ENCODE peak calls at places on chromosomes 5 and 9, in seven cellular contexts. One of them, this sample, is unnamed.

GRCh38 chr9:119289740-119290139 is 79.5 kb downstream of the BRINP1 start:
- DNase-seq in effector memory CD8-positive, alpha-beta T cell: no peak
- DNase-seq in NCI-H2081: peak
- DNase-seq in NCI-H2171 treated with DMSO at 0.1 percent for 48 hours: peak
- DNase-seq in C1 segment of cervical spinal cord: peak
- DNase-seq in GM12878: no peak
- DNase-seq in AG20443: peak
- DNase-seq in this sample: peak

GRCh38 chr5:5800801-5801761 is 378.6 kb downstream of the ICE1 start:
- DNase-seq in effector memory CD8-positive, alpha-beta T cell: no peak
- DNase-seq in GM12878: no peak
- DNase-seq in NCI-H2081: no peak
- DNase-seq in NCI-H2171 treated with DMSO at 0.1 percent for 48 hours: no peak
- DNase-seq in AG20443: no peak
- DNase-seq in C1 segment of cervical spinal cord: no peak
- DNase-seq in this sample: no peak

GRCh38 chr5:168978015-168978414 is 322.9 kb downstream of the SLIT3 start:
- DNase-seq in AG20443: peak
- DNase-seq in NCI-H2171 treated with DMSO at 0.1 percent for 48 hours: no peak
- DNase-seq in effector memory CD8-positive, alpha-beta T cell: no peak
- DNase-seq in GM12878: no peak
- DNase-seq in NCI-H2081: no peak
- DNase-seq in C1 segment of cervical spinal cord: no peak
- DNase-seq in this sample: peak

GRCh38 chr5:132497488-132497997 is 7.0 kb upstream of the IRF1 start:
- DNase-seq in effector memory CD8-positive, alpha-beta T cell: no peak
- DNase-seq in NCI-H2081: no peak
- DNase-seq in AG20443: peak
- DNase-seq in NCI-H2171 treated with DMSO at 0.1 percent for 48 hours: no peak
- DNase-seq in C1 segment of cervical spinal cord: no peak
- DNase-seq in GM12878: no peak
- DNase-seq in this sample: peak

GRCh38 chr5:80140496-80140895 is 105.3 kb downstream of the THBS4 start:
- DNase-seq in AG20443: no peak
- DNase-seq in NCI-H2081: no peak
- DNase-seq in NCI-H2171 treated with DMSO at 0.1 percent for 48 hours: no peak
- DNase-seq in C1 segment of cervical spinal cord: no peak
- DNase-seq in effector memory CD8-positive, alpha-beta T cell: no peak
- DNase-seq in GM12878: no peak
- DNase-seq in this sample: no peak

GRCh38 chr5:93676707-93677106 is 64.7 kb downstream of the POU5F2 start:
- DNase-seq in GM12878: no peak
- DNase-seq in NCI-H2081: no peak
- DNase-seq in effector memory CD8-positive, alpha-beta T cell: no peak
- DNase-seq in AG20443: no peak
- DNase-seq in NCI-H2171 treated with DMSO at 0.1 percent for 48 hours: no peak
- DNase-seq in C1 segment of cervical spinal cord: peak
- DNase-seq in this sample: peak

GRCh38 chr9:137435980-137436760 is 5.0 kb downstream of the ENTPD8 start:
- DNase-seq in C1 segment of cervical spinal cord: no peak
- DNase-seq in AG20443: peak
- DNase-seq in effector memory CD8-positive, alpha-beta T cell: no peak
- DNase-seq in NCI-H2171 treated with DMSO at 0.1 percent for 48 hours: no peak
- DNase-seq in GM12878: no peak
- DNase-seq in NCI-H2081: no peak
- DNase-seq in this sample: peak

GRCh38 chr9:123640792-123641222 is 284.8 kb downstream of the CRB2 start:
- DNase-seq in C1 segment of cervical spinal cord: no peak
- DNase-seq in effector memory CD8-positive, alpha-beta T cell: peak
- DNase-seq in NCI-H2081: no peak
- DNase-seq in AG20443: no peak
- DNase-seq in NCI-H2171 treated with DMSO at 0.1 percent for 48 hours: peak
- DNase-seq in GM12878: peak
- DNase-seq in this sample: no peak

GRCh38 chr5:177447066-177447610 is 524 bp downstream of the PRR7 start:
- DNase-seq in AG20443: peak
- DNase-seq in NCI-H2171 treated with DMSO at 0.1 percent for 48 hours: peak
- DNase-seq in C1 segment of cervical spinal cord: peak
- DNase-seq in effector memory CD8-positive, alpha-beta T cell: peak
- DNase-seq in NCI-H2081: peak
- DNase-seq in GM12878: no peak
- DNase-seq in this sample: peak

GRCh38 chr9:92517046-92517445 is 18.7 kb downstream of the ECM2 start:
- DNase-seq in AG20443: no peak
- DNase-seq in GM12878: no peak
- DNase-seq in C1 segment of cervical spinal cord: no peak
- DNase-seq in NCI-H2171 treated with DMSO at 0.1 percent for 48 hours: no peak
- DNase-seq in effector memory CD8-positive, alpha-beta T cell: no peak
- DNase-seq in NCI-H2081: no peak
- DNase-seq in this sample: no peak

GRCh38 chr5:77259479-77259878 is 49.0 kb downstream of the PDE8B start:
- DNase-seq in GM12878: peak
- DNase-seq in effector memory CD8-positive, alpha-beta T cell: no peak
- DNase-seq in NCI-H2081: no peak
- DNase-seq in AG20443: no peak
- DNase-seq in NCI-H2171 treated with DMSO at 0.1 percent for 48 hours: no peak
- DNase-seq in C1 segment of cervical spinal cord: no peak
- DNase-seq in this sample: no peak

GRCh38 chr5:72166070-72166979 is 59.0 kb downstream of the MAP1B start:
- DNase-seq in NCI-H2171 treated with DMSO at 0.1 percent for 48 hours: peak
- DNase-seq in AG20443: peak
- DNase-seq in NCI-H2081: peak
- DNase-seq in effector memory CD8-positive, alpha-beta T cell: no peak
- DNase-seq in GM12878: no peak
- DNase-seq in C1 segment of cervical spinal cord: peak
- DNase-seq in this sample: no peak

GRCh38 chr9:4353236-4353635 is 53.4 kb upstream of the GLIS3 start:
- DNase-seq in GM12878: no peak
- DNase-seq in C1 segment of cervical spinal cord: no peak
- DNase-seq in NCI-H2081: no peak
- DNase-seq in NCI-H2171 treated with DMSO at 0.1 percent for 48 hours: no peak
- DNase-seq in effector memory CD8-positive, alpha-beta T cell: no peak
- DNase-seq in AG20443: peak
- DNase-seq in this sample: peak

GRCh38 chr5:76908166-76908565 is 44.7 kb upstream of the CRHBP start:
- DNase-seq in NCI-H2171 treated with DMSO at 0.1 percent for 48 hours: no peak
- DNase-seq in GM12878: no peak
- DNase-seq in NCI-H2081: no peak
- DNase-seq in effector memory CD8-positive, alpha-beta T cell: no peak
- DNase-seq in AG20443: no peak
- DNase-seq in C1 segment of cervical spinal cord: no peak
- DNase-seq in this sample: no peak

GRCh38 chr5:35461530-35461929 is 156.1 kb upstream of the SPEF2 start:
- DNase-seq in NCI-H2081: no peak
- DNase-seq in NCI-H2171 treated with DMSO at 0.1 percent for 48 hours: no peak
- DNase-seq in AG20443: no peak
- DNase-seq in C1 segment of cervical spinal cord: no peak
- DNase-seq in effector memory CD8-positive, alpha-beta T cell: no peak
- DNase-seq in GM12878: no peak
- DNase-seq in this sample: no peak

GRCh38 chr9:24436761-24437160 is 108.9 kb downstream of the IZUMO3 start:
- DNase-seq in C1 segment of cervical spinal cord: no peak
- DNase-seq in NCI-H2171 treated with DMSO at 0.1 percent for 48 hours: no peak
- DNase-seq in AG20443: no peak
- DNase-seq in GM12878: no peak
- DNase-seq in NCI-H2081: no peak
- DNase-seq in effector memory CD8-positive, alpha-beta T cell: no peak
- DNase-seq in this sample: no peak

GRCh38 chr5:6393596-6394194 is 15.3 kb upstream of the MED10 start:
- DNase-seq in GM12878: no peak
- DNase-seq in AG20443: no peak
- DNase-seq in NCI-H2081: no peak
- DNase-seq in effector memory CD8-positive, alpha-beta T cell: no peak
- DNase-seq in C1 segment of cervical spinal cord: no peak
- DNase-seq in NCI-H2171 treated with DMSO at 0.1 percent for 48 hours: no peak
- DNase-seq in this sample: no peak

GRCh38 chr9:93893899-93894690 is 61.1 kb downstream of the BARX1 start:
- DNase-seq in NCI-H2171 treated with DMSO at 0.1 percent for 48 hours: no peak
- DNase-seq in GM12878: no peak
- DNase-seq in NCI-H2081: no peak
- DNase-seq in C1 segment of cervical spinal cord: no peak
- DNase-seq in effector memory CD8-positive, alpha-beta T cell: no peak
- DNase-seq in AG20443: peak
- DNase-seq in this sample: no peak

GRCh38 chr9:100011062-100011681 is 87.6 kb downstream of the ERP44 start:
- DNase-seq in C1 segment of cervical spinal cord: no peak
- DNase-seq in GM12878: peak
- DNase-seq in effector memory CD8-positive, alpha-beta T cell: peak
- DNase-seq in AG20443: peak
- DNase-seq in NCI-H2171 treated with DMSO at 0.1 percent for 48 hours: peak
- DNase-seq in NCI-H2081: peak
- DNase-seq in this sample: peak

GRCh38 chr5:146690880-146691355 is 174.9 kb upstream of the GPR151 start:
- DNase-seq in GM12878: no peak
- DNase-seq in NCI-H2081: no peak
- DNase-seq in NCI-H2171 treated with DMSO at 0.1 percent for 48 hours: peak
- DNase-seq in C1 segment of cervical spinal cord: peak
- DNase-seq in AG20443: no peak
- DNase-seq in effector memory CD8-positive, alpha-beta T cell: no peak
- DNase-seq in this sample: no peak

GRCh38 chr9:33249087-33249657 is 9.2 kb downstream of the SPINK4 start:
- DNase-seq in NCI-H2081: no peak
- DNase-seq in NCI-H2171 treated with DMSO at 0.1 percent for 48 hours: no peak
- DNase-seq in C1 segment of cervical spinal cord: no peak
- DNase-seq in effector memory CD8-positive, alpha-beta T cell: no peak
- DNase-seq in AG20443: no peak
- DNase-seq in GM12878: no peak
- DNase-seq in this sample: no peak

GRCh38 chr9:81653240-81653639 is 36.1 kb downstream of the TLE1 start:
- DNase-seq in C1 segment of cervical spinal cord: no peak
- DNase-seq in AG20443: no peak
- DNase-seq in NCI-H2171 treated with DMSO at 0.1 percent for 48 hours: no peak
- DNase-seq in GM12878: no peak
- DNase-seq in NCI-H2081: no peak
- DNase-seq in effector memory CD8-positive, alpha-beta T cell: no peak
- DNase-seq in this sample: peak

GRCh38 chr5:102561894-102562760 is 63.3 kb upstream of the SLCO6A1 start:
- DNase-seq in NCI-H2171 treated with DMSO at 0.1 percent for 48 hours: peak
- DNase-seq in AG20443: peak
- DNase-seq in C1 segment of cervical spinal cord: no peak
- DNase-seq in NCI-H2081: no peak
- DNase-seq in effector memory CD8-positive, alpha-beta T cell: no peak
- DNase-seq in GM12878: no peak
- DNase-seq in this sample: peak

GRCh38 chr5:139711067-139711851 is 63.1 kb downstream of the CXXC5 start:
- DNase-seq in NCI-H2171 treated with DMSO at 0.1 percent for 48 hours: peak
- DNase-seq in NCI-H2081: no peak
- DNase-seq in GM12878: no peak
- DNase-seq in C1 segment of cervical spinal cord: no peak
- DNase-seq in effector memory CD8-positive, alpha-beta T cell: peak
- DNase-seq in AG20443: peak
- DNase-seq in this sample: peak

GRCh38 chr5:176810687-176811501 is 535 bp downstream of the UNC5A start:
- DNase-seq in NCI-H2171 treated with DMSO at 0.1 percent for 48 hours: no peak
- DNase-seq in NCI-H2081: peak
- DNase-seq in AG20443: peak
- DNase-seq in C1 segment of cervical spinal cord: peak
- DNase-seq in GM12878: no peak
- DNase-seq in effector memory CD8-positive, alpha-beta T cell: no peak
- DNase-seq in this sample: peak

GRCh38 chr5:56097055-56097454 is 102.3 kb upstream of the IL6ST start:
- DNase-seq in NCI-H2171 treated with DMSO at 0.1 percent for 48 hours: no peak
- DNase-seq in NCI-H2081: no peak
- DNase-seq in C1 segment of cervical spinal cord: no peak
- DNase-seq in GM12878: no peak
- DNase-seq in AG20443: no peak
- DNase-seq in effector memory CD8-positive, alpha-beta T cell: no peak
- DNase-seq in this sample: no peak